ENCODE peak calls at places on chromosomes 1 and 21, in four cellular contexts. L is K562, T is GM12878, H is H1. E is an unnamed sample.

GRCh38 chr1:235270625-235271024 is 57.4 kb downstream of the ARID4B start:
- DNase-seq in L (no peak), T (no peak), H (no peak), E (no peak)

GRCh38 chr1:243346016-243346415 is 90.2 kb downstream of the SDCCAG8 start:
- DNase-seq in L (no peak), T (no peak), H (no peak), E (no peak)

GRCh38 chr1:169925505-169926482 is 32.1 kb upstream of the SCYL3 start:
- DNase-seq in L (no peak), T (peak), H (no peak), E (no peak)

GRCh38 chr1:50977575-50978143 is 7.6 kb downstream of the CDKN2C start:
- DNase-seq in L (peak), T (no peak), H (peak), E (peak)

GRCh38 chr21:24163539-24163938 is 1443.7 kb downstream of the MRPL39 start:
- DNase-seq in L (no peak), T (no peak), H (no peak), E (no peak)

GRCh38 chr1:157189986-157190982 is 52.1 kb upstream of the ETV3 start:
- DNase-seq in L (no peak), T (no peak), H (no peak), E (no peak)

GRCh38 chr1:26913754-26914619 is at the start of gene NR0B2:
- DNase-seq in L (peak), T (no peak), H (no peak), E (peak)

GRCh38 chr1:247212914-247213617 is 41.2 kb upstream of the ZNF124 start:
- DNase-seq in L (no peak), T (no peak), H (no peak), E (no peak)

GRCh38 chr1:29708818-29709710 is 472.7 kb downstream of the PTPRU start:
- DNase-seq in L (no peak), T (no peak), H (no peak), E (no peak)

GRCh38 chr1:9653195-9653782 is 1.8 kb downstream of the PIK3CD start:
- DNase-seq in L (no peak), T (no peak), H (no peak), E (no peak)

GRCh38 chr1:157278383-157279156 is 140.4 kb upstream of the ETV3 start:
- DNase-seq in L (peak), T (no peak), H (no peak), E (no peak)

GRCh38 chr1:35615440-35615839 is 25.9 kb downstream of the PSMB2 start:
- DNase-seq in L (no peak), T (no peak), H (no peak), E (no peak)

GRCh38 chr1:113579256-113580018 is 179.8 kb downstream of the PHTF1 start:
- DNase-seq in L (no peak), T (no peak), H (no peak), E (no peak)
- TF ChIP-seq TAF1 in L (no peak), T (no peak), H (no peak), E (no peak)

GRCh38 chr1:173870252-173871075 is 2.3 kb downstream of the ZBTB37 start:
- DNase-seq in L (peak), T (peak), H (no peak), E (no peak)
- TF ChIP-seq POLR2A in L (no peak), T (peak), H (no peak), E (no peak)

GRCh38 chr21:41393876-41394465 is 32.1 kb upstream of the MX1 start:
- DNase-seq in L (no peak), T (no peak), H (no peak), E (no peak)

GRCh38 chr21:41397416-41397815 is 28.6 kb upstream of the MX1 start:
- DNase-seq in L (no peak), T (no peak), H (no peak), E (no peak)

GRCh38 chr21:41398831-41399230 is 27.2 kb upstream of the MX1 start:
- DNase-seq in L (no peak), T (no peak), H (no peak), E (no peak)

GRCh38 chr21:41398251-41398650 is 27.8 kb upstream of the MX1 start:
- DNase-seq in L (no peak), T (no peak), H (no peak), E (no peak)

DNA sequence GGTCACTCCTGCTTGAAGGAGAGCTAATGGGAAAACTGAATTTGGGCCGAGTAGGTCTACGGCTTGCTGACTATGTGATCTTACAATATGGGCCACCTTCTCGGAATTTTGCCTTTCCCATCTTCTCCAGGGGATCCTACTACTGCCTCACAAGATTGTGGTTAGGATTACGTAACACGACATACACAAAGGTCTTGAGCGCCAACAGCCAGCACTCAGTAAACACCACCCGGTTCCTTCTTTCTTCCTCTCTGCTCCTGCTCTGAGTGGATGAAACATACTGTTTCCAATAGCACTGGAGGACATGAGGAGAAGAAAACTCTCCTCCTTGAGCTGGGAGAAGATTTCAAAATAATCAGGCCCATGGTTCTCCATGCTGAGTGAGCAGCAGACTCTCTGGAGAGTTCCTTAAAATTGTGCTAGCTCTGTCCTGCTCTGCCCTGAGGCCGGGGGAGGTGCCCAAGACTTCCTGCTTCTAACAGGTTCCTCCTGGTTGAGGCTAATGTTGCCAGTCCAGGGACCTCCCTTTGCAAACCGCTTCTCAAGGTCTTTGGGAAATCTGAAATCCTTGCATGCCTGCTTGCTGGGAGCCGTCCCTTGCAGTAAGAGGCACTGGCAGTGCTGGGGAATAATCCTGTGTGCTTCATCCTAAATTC is 29.5 kb upstream of the MX1 start:
- DNase-seq in L (no peak), T (no peak), H (no peak), E (no peak)
- TF ChIP-seq YY1 in L (no peak), T (no peak), H (no peak), E (no peak)

GRCh38 chr1:222798111-222798510 is 16.7 kb upstream of the DISP1 start:
- DNase-seq in L (no peak), T (no peak), H (no peak), E (peak)
- TF ChIP-seq TAF1 in L (no peak), T (no peak), H (no peak), E (no peak)

GRCh38 chr21:45809421-45809820 is 165.9 kb downstream of the PCBP3 start:
- DNase-seq in L (no peak), T (no peak), H (no peak), E (no peak)

GRCh38 chr21:45816794-45817193 is 164.8 kb upstream of the COL6A1 start:
- DNase-seq in L (no peak), T (no peak), H (no peak), E (no peak)

GRCh38 chr21:45805321-45805720 is 161.8 kb downstream of the PCBP3 start:
- DNase-seq in L (no peak), T (no peak), H (no peak), E (no peak)

GRCh38 chr21:45806042-45806441 is 162.5 kb downstream of the PCBP3 start:
- DNase-seq in L (no peak), T (no peak), H (no peak), E (no peak)

GRCh38 chr21:45811136-45811535 is 167.6 kb downstream of the PCBP3 start:
- DNase-seq in L (no peak), T (no peak), H (no peak), E (no peak)
- TF ChIP-seq POLR2A in L (no peak), T (no peak), H (no peak), E (no peak)

GRCh38 chr1:86912501-86912900 is 1.4 kb downstream of the SELENOF start:
- DNase-seq in L (no peak), T (peak), H (no peak), E (peak)
- TF ChIP-seq YY1 in L (no peak), T (no peak), H (no peak), E (no peak)

DNA sequence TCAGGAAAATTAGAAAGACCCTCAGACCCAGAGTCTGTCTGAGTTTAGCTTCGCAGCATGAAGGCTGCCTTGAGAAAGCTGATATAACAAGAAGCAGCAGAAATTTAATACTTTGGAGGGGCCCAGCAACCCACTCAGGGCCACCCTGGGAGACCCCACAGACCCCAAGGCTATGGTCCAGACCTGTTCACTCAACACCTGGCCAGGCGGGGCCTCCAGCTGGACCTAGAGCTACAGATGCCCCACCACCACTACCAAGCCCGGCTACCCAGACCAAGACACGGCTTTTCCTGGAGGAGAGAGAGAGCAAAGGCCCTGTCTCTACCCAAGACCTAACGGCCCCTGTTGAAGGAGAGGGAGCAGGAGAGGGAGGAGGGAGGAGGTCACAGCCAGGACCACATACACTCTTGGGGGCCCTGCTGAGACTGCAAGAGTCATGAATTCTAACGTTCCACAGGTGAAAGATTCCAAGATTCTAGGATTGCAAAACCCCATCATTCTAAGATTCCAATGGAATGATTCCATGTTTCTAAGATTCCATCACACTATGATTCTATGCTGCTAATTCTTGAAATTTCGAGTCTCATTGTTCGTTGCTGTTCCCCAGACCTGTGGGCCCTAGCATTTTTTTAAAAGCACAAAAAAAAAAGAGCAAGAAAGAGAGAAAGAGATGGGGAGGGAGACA is 53.2 kb downstream of the LACTBL1 start:
- DNase-seq in L (no peak), T (no peak), H (no peak), E (no peak)
- TF ChIP-seq TAF1 in L (no peak), T (no peak), H (no peak), E (no peak)

E was measured in HepG2.